ENCODE peak calls at places on chromosomes 3 and 15, in nine cellular contexts. A is lung; L is Peyer's patch; M is bronchial epithelial cell; D is Panc1; X is fibroblast of lung; P is right lobe of liver; R is thoracic aorta; B is effector memory CD4-positive, alpha-beta T cell. J is an unnamed sample.

GRCh38 chr3:20080956-20081554 is 40.8 kb downstream of the KAT2B start:
- DNase-seq in A (peak; percentile 45), L (peak; percentile 26), M (peak; percentile 64), D (no peak), X (no peak), P (peak; percentile 89), R (peak; percentile 33), B (no peak), J (peak; percentile 86)

GRCh38 chr3:183369626-183370025 is 58.8 kb downstream of the MCF2L2 start:
- DNase-seq in A (no peak), L (no peak), M (peak; percentile 40), D (no peak), X (peak; percentile 63), P (no peak), R (no peak), B (no peak), J (no peak)

GRCh38 chr15:53307952-53308624 is 451.4 kb downstream of the WDR72 start:
- DNase-seq in A (no peak), L (no peak), M (peak; percentile 25), D (no peak), X (no peak), P (no peak), R (no peak), B (no peak), J (no peak)

GRCh38 chr3:79148786-79149185 is 619.0 kb downstream of the ROBO1 start:
- DNase-seq in A (no peak), L (no peak), M (peak; percentile 47), D (no peak), X (no peak), P (no peak), R (no peak), B (no peak), J (no peak)

GRCh38 chr3:182913889-182914288 is 66.4 kb downstream of the DCUN1D1 start:
- DNase-seq in A (no peak), L (no peak), M (no peak), D (no peak), X (no peak), P (no peak), R (no peak), B (no peak), J (no peak)

GRCh38 chr15:71691322-71691699 is 119.0 kb upstream of the NR2E3 start:
- DNase-seq in A (no peak), L (no peak), M (peak; percentile 27), D (no peak), X (no peak), P (no peak), R (no peak), B (no peak), J (no peak)

GRCh38 chr3:106114848-106115247 is 246.0 kb upstream of the CBLB start:
- DNase-seq in A (no peak), L (no peak), M (peak; percentile 38), D (no peak), X (peak; percentile 64), P (no peak), R (no peak), B (no peak), J (no peak)

GRCh38 chr3:126035362-126036050 is 48.4 kb downstream of the SLC41A3 start:
- DNase-seq in A (no peak), L (no peak), M (no peak), D (no peak), X (no peak), P (no peak), R (no peak), B (no peak), J (no peak)

GRCh38 chr3:94285874-94286273 is 223.0 kb downstream of the NSUN3 start:
- DNase-seq in A (no peak), L (no peak), M (peak; percentile 33), D (no peak), X (peak; percentile 3), P (no peak), R (no peak), B (no peak), J (no peak)

GRCh38 chr3:172104471-172105072 is 65.2 kb downstream of the FNDC3B start:
- DNase-seq in A (no peak), L (no peak), M (peak; percentile 79), D (no peak), X (no peak), P (no peak), R (no peak), B (no peak), J (no peak)

GRCh38 chr3:155233213-155233612 is 60.3 kb downstream of the STRIT1 start:
- DNase-seq in A (peak; percentile 33), L (no peak), M (peak; percentile 62), D (no peak), X (peak; percentile 91), P (no peak), R (peak; percentile 36), B (no peak), J (no peak)

GRCh38 chr3:157913751-157914150 is 192.5 kb downstream of the SHOX2 start:
- DNase-seq in A (no peak), L (no peak), M (no peak), D (no peak), X (peak; percentile 75), P (no peak), R (no peak), B (no peak), J (no peak)

DNA sequence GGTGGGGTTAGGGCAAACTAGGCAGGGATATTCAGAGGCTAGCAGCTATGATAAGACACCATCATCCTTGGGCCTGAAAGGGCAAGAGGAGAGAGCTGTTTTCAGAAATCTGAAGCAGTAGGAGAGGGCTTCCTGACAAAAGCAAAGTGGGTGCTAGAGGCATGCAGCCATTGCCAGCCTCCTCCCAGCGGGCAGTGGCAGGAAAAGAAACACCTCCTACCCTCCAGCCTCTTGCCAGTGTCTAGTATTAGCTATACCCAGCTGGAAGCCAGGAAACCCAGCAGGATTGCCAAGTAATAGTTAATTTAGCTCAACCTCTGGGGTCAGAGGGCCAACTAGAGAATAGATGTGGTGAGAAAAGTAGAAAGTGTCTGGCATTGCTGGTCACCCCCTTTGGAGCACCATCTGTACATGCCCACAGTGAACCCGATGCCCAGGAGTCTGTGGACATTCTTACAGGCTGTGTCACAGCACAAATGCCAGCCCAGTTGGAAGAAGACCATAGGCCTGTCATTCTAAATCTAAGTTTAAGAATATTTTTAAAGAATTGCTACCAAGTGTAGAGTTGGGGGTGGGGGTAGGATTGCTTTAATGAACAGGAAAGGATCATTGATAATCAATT is 85.3 kb downstream of the HCN4 start:
- DNase-seq in A (no peak), L (no peak), M (no peak), D (no peak), X (no peak), P (no peak), R (no peak), B (no peak), J (no peak)
- H3K27me3 ChIP-seq in A (no peaks in the 10 kb centered on the region), L (no peaks in the 10 kb centered on the region), M (no peaks in the 10 kb centered on the region), D (no peaks in the 10 kb centered on the region), X (no peaks in the 10 kb centered on the region), P (no peaks in the 10 kb centered on the region), R (no peaks in the 10 kb centered on the region), B (no peaks in the 10 kb centered on the region), J (no peaks in the 10 kb centered on the region)

DNA sequence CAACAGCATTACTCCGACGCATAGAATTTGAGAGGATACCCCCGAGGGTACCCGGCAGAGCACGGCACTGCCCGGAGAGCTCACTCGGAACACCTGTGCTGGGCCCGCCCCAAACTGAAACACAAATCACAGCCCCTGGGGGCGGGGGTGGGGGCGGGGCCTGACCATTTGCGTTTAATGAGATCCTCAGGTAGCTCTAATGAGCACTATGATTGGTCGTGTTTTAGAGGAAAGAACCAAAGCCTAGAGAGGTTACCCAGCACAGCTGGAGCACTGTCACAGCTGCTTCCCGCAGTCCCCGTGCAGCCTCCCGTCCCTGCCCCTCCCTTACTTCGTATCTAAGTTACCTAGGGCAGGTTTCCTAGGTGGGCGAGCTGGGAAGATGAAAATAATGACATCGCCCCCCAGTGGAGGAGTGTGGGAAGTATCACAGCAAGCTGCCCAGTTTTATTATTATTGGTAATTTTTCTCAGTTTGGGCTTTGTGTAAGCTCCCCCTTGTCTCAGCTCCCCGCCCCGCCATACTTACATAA is 187.1 kb downstream of the PDE8A start:
- DNase-seq in A (peak; percentile 55), L (peak; percentile 31), M (peak; percentile 60), D (no peak), X (peak; percentile 21), P (peak; percentile 48), R (no peak), B (peak; percentile 18), J (no peak)
- H3K4me3 ChIP-seq in A (no peak overlapping the region), L (peak overlapping the region; percentile 31), M (peak overlapping the region; percentile 47), D (peak overlapping the region; percentile 32), X (no peak overlapping the region), P (no peak overlapping the region), R (peak overlapping the region; percentile 36), B (peak overlapping the region; percentile 7), J (no peak overlapping the region)

GRCh38 chr3:128006471-128007424 is 45.5 kb upstream of the SEC61A1 start:
- DNase-seq in A (no peak), L (no peak), M (no peak), D (no peak), X (no peak), P (no peak), R (no peak), B (no peak), J (no peak)

GRCh38 chr3:127999509-128000106 is 52.6 kb upstream of the SEC61A1 start:
- DNase-seq in A (no peak), L (no peak), M (no peak), D (no peak), X (no peak), P (no peak), R (no peak), B (no peak), J (no peak)

GRCh38 chr3:128006061-128006470 is 46.2 kb upstream of the SEC61A1 start:
- DNase-seq in A (no peak), L (no peak), M (no peak), D (no peak), X (no peak), P (no peak), R (no peak), B (no peak), J (no peak)

GRCh38 chr3:128001576-128001975 is 50.7 kb upstream of the SEC61A1 start:
- DNase-seq in A (no peak), L (no peak), M (no peak), D (no peak), X (no peak), P (no peak), R (no peak), B (no peak), J (no peak)

GRCh38 chr3:128004661-128005060 is 47.6 kb upstream of the SEC61A1 start:
- DNase-seq in A (no peak), L (no peak), M (no peak), D (no peak), X (peak; percentile 16), P (peak; percentile 58), R (no peak), B (no peak), J (no peak)
- H3K27me3 ChIP-seq in A (peaks cover 10% of the 10 kb centered on the region), L (no peaks in the 10 kb centered on the region), M (no peaks in the 10 kb centered on the region), D (peaks cover 5% of the 10 kb centered on the region), X (peaks cover 10% of the 10 kb centered on the region), P (no peaks in the 10 kb centered on the region), R (no peaks in the 10 kb centered on the region), B (peaks cover 3% of the 10 kb centered on the region), J (no peaks in the 10 kb centered on the region)

DNA sequence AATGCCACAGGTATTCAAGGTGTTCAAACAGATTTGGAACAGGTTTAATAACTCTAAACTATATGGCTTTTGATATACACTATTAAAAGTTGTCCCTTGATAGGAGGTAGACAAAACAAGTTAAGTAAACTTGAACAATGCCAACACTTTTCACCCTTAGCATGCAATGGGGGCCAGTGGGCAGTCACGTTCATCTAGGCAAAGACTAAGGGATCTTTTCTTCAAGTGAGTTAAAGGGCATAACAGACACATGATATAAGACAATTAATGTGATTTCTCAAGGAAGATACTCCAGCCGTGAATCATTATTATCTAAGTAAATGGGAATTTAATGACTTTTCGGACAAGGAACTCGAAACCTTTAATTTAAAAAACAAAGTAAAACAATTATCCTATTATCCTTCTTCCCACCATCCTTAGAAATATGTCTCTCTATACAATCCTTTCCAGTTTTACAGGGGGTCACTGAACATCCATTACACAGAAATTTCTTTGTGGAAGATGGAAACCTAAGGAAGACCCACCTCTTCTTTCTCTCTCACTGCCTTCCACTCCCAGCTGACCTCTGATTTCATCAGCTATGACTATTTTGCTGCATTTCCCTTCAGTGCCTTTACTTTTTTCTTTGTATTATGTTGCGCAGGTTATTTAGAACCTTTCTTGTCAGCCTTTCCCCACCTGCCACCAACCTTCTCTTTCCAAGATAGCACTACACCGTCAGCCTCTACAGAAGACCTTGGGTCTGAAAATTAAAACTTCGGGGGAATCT is 1.5 kb downstream of the CLDN1 start:
- DNase-seq in A (no peak), L (no peak), M (no peak), D (no peak), X (no peak), P (no peak), R (no peak), B (no peak), J (no peak)
- H3K4me3 ChIP-seq in A (no peak overlapping the region), L (no peak overlapping the region), M (peak overlapping the region; percentile 85), D (peak overlapping the region; percentile 66), X (no peak overlapping the region), P (peak overlapping the region; percentile 82), R (no peak overlapping the region), B (no peak overlapping the region), J (no peak overlapping the region)